ENCODE peak calls at places on chromosomes 6 and 20, in ten cellular contexts. E is WTC11; L is EH; Q is pancreas; Y is activated CD4-positive, alpha-beta T cell treated with anti-CD3 and anti-CD28 coated beads, Interleukin-2, amount 50 U/mL, for 1 hour; T is non-pigmented ciliary epithelial cell; C is NB4; F is NCI-H1436; G is HCT116; X is activated CD8-positive, alpha-beta memory T cell treated with anti-CD3 and anti-CD28 coated beads, Interleukin-2, amount 10 ng/mL, durations not matched to agents 7 days and 5 days. N is an unnamed sample.

GRCh38 chr20:46575394-46575793 is 24.9 kb upstream of the OCSTAMP start:
- DNase-seq in E (no peak), L (no peak), Q (no peak), Y (no peak), T (no peak), C (no peak), F (no peak), G (no peak), X (no peak), N (no peak)

GRCh38 chr20:50232651-50233324 is 42.2 kb downstream of the CEBPB start:
- DNase-seq in E (no peak), L (no peak), Q (no peak), Y (no peak), T (no peak), C (no peak), F (no peak), G (no peak), X (no peak), N (no peak)

GRCh38 chr20:19944772-19945459 is 72.2 kb upstream of the NAA20 start:
- DNase-seq in E (no peak), L (peak), Q (no peak), Y (no peak), T (peak), C (no peak), F (no peak), G (no peak), X (peak), N (no peak)

GRCh38 chr6:10659697-10660348 is 34.6 kb downstream of the C6orf52 start:
- DNase-seq in E (peak), L (no peak), Q (peak), Y (no peak), T (no peak), C (no peak), F (no peak), G (no peak), X (no peak), N (no peak)

GRCh38 chr6:16370943-16371342 is 132.6 kb downstream of the GMPR start:
- DNase-seq in E (no peak), L (no peak), Q (no peak), Y (no peak), T (no peak), C (no peak), F (no peak), G (no peak), X (no peak), N (no peak)

GRCh38 chr6:122969999-122970398 is 26.0 kb upstream of the CLVS2 start:
- DNase-seq in E (no peak), L (no peak), Q (no peak), Y (no peak), T (no peak), C (no peak), F (no peak), G (no peak), X (no peak), N (no peak)

GRCh38 chr20:1909097-1909496 is 13.9 kb downstream of the SIRPA start:
- DNase-seq in E (no peak), L (no peak), Q (no peak), Y (no peak), T (no peak), C (peak), F (no peak), G (no peak), X (no peak), N (no peak)

GRCh38 chr6:108805611-108806181 is 42.5 kb upstream of the ARMC2 start:
- DNase-seq in E (no peak), L (no peak), Q (no peak), Y (no peak), T (no peak), C (peak), F (no peak), G (no peak), X (no peak), N (no peak)

GRCh38 chr6:167510648-167511047 is 185.8 kb downstream of the TTLL2 start:
- DNase-seq in E (no peak), L (no peak), Q (no peak), Y (no peak), T (no peak), C (no peak), F (no peak), G (no peak), X (no peak), N (no peak)

GRCh38 chr6:4381379-4381778 is 246.0 kb upstream of the ECI2 start:
- DNase-seq in E (no peak), L (peak), Q (no peak), Y (no peak), T (no peak), C (no peak), F (no peak), G (no peak), X (no peak), N (no peak)

GRCh38 chr20:22583773-22584629 is at the start of gene FOXA2:
- DNase-seq in E (peak), L (no peak), Q (peak), Y (no peak), T (no peak), C (no peak), F (peak), G (no peak), X (no peak), N (peak)

GRCh38 chr6:134331255-134331654 is 13.3 kb upstream of the SGK1 start:
- DNase-seq in E (no peak), L (no peak), Q (no peak), Y (no peak), T (no peak), C (no peak), F (no peak), G (no peak), X (no peak), N (peak)

GRCh38 chr20:35954907-35955251 is 577 bp upstream of the SCAND1 start:
- DNase-seq in E (no peak), L (peak), Q (no peak), Y (peak), T (peak), C (peak), F (no peak), G (no peak), X (peak), N (peak)

GRCh38 chr6:166444446-166444845 is 61.7 kb upstream of the MPC1 start:
- DNase-seq in E (no peak), L (no peak), Q (no peak), Y (no peak), T (no peak), C (no peak), F (no peak), G (no peak), X (no peak), N (no peak)

GRCh38 chr6:2173203-2173961 is 72.0 kb downstream of the GMDS start:
- DNase-seq in E (no peak), L (no peak), Q (no peak), Y (no peak), T (no peak), C (no peak), F (no peak), G (no peak), X (no peak), N (no peak)

GRCh38 chr20:49668181-49668877 is 45.3 kb downstream of the B4GALT5 start:
- DNase-seq in E (no peak), L (no peak), Q (no peak), Y (peak), T (no peak), C (peak), F (no peak), G (no peak), X (peak), N (no peak)

GRCh38 chr6:33815854-33816253 is 12.1 kb upstream of the MLN start:
- DNase-seq in E (peak), L (peak), Q (no peak), Y (no peak), T (no peak), C (peak), F (peak), G (peak), X (no peak), N (peak)

GRCh38 chr6:13813621-13814175 is 659 bp downstream of the MCUR1 start:
- DNase-seq in E (peak), L (peak), Q (peak), Y (peak), T (peak), C (peak), F (peak), G (peak), X (no peak), N (peak)

GRCh38 chr20:19974621-19975435 is 42.3 kb upstream of the NAA20 start:
- DNase-seq in E (no peak), L (peak), Q (peak), Y (no peak), T (peak), C (peak), F (no peak), G (no peak), X (no peak), N (peak)

GRCh38 chr20:38224534-38224933 is 36.0 kb downstream of the KIAA1755 start:
- DNase-seq in E (no peak), L (no peak), Q (peak), Y (no peak), T (no peak), C (peak), F (no peak), G (no peak), X (no peak), N (no peak)

GRCh38 chr20:38209054-38209675 is 44.1 kb upstream of the TGM2 start:
- DNase-seq in E (no peak), L (peak), Q (peak), Y (no peak), T (no peak), C (no peak), F (no peak), G (no peak), X (no peak), N (no peak)

GRCh38 chr20:53847118-53847842 is 223.1 kb downstream of the BCAS1 start:
- DNase-seq in E (no peak), L (no peak), Q (no peak), Y (no peak), T (no peak), C (peak), F (no peak), G (no peak), X (no peak), N (no peak)

GRCh38 chr6:43257746-43258145 is 14.5 kb downstream of the TTBK1 start:
- DNase-seq in E (no peak), L (no peak), Q (no peak), Y (no peak), T (no peak), C (no peak), F (no peak), G (no peak), X (no peak), N (no peak)

GRCh38 chr20:63273180-63273579 is 567 bp downstream of the ARFGAP1 start:
- DNase-seq in E (no peak), L (no peak), Q (no peak), Y (no peak), T (no peak), C (no peak), F (no peak), G (no peak), X (no peak), N (no peak)

GRCh38 chr6:40038626-40039025 is 104.4 kb upstream of the MOCS1 start:
- DNase-seq in E (no peak), L (no peak), Q (no peak), Y (no peak), T (no peak), C (no peak), F (no peak), G (no peak), X (no peak), N (no peak)

GRCh38 chr20:57586370-57586793 is 25.5 kb downstream of the PCK1 start:
- DNase-seq in E (no peak), L (no peak), Q (no peak), Y (no peak), T (no peak), C (no peak), F (no peak), G (no peak), X (no peak), N (no peak)

GRCh38 chr6:34986845-34987246 is 97.8 kb downstream of the ANKS1A start:
- DNase-seq in E (peak), L (peak), Q (peak), Y (peak), T (peak), C (peak), F (peak), G (peak), X (peak), N (peak)

GRCh38 chr20:32521780-32522524 is 63.2 kb downstream of the NOL4L start:
- DNase-seq in E (peak), L (peak), Q (peak), Y (peak), T (no peak), C (peak), F (peak), G (peak), X (peak), N (peak)

GRCh38 chr6:158143700-158144099 is 24.4 kb downstream of the SERAC1 start:
- DNase-seq in E (peak), L (no peak), Q (no peak), Y (no peak), T (no peak), C (peak), F (no peak), G (no peak), X (no peak), N (no peak)

GRCh38 chr6:166420351-166420750 is 37.6 kb upstream of the MPC1 start:
- DNase-seq in E (no peak), L (peak), Q (no peak), Y (no peak), T (peak), C (peak), F (no peak), G (no peak), X (no peak), N (no peak)

GRCh38 chr6:145815875-145816274 is 1.3 kb upstream of the FBXO30 start:
- DNase-seq in E (no peak), L (peak), Q (no peak), Y (no peak), T (no peak), C (peak), F (no peak), G (no peak), X (peak), N (no peak)

N was measured in MG63.